ENCODE peak calls at places on chromosomes 4 and X, in nine cellular contexts. One of them, this sample, is unnamed.

GRCh38 chr4:59945716-59946115 is 1254.4 kb upstream of the ADGRL3 start:
- DNase-seq in tibial artery: no peak
- DNase-seq in CD8-positive, alpha-beta memory T cell: no peak
- DNase-seq in lung: no peak
- DNase-seq in PC-3: no peak
- DNase-seq in pancreas: no peak
- DNase-seq in suprapubic skin: no peak
- DNase-seq in cardiac muscle cell: no peak
- DNase-seq in endodermal cell: no peak
- DNase-seq in this sample: no peak

GRCh38 chr4:3344596-3344995 is 51.8 kb downstream of the RGS12 start:
- DNase-seq in pancreas: no peak
- DNase-seq in CD8-positive, alpha-beta memory T cell: no peak
- DNase-seq in lung: no peak
- DNase-seq in endodermal cell: no peak
- DNase-seq in suprapubic skin: no peak
- DNase-seq in cardiac muscle cell: no peak
- DNase-seq in PC-3: no peak
- DNase-seq in tibial artery: no peak
- DNase-seq in this sample: no peak

GRCh38 chr4:151315212-151315886 is 10.1 kb downstream of the SH3D19 start:
- DNase-seq in cardiac muscle cell: no peak
- DNase-seq in PC-3: peak
- DNase-seq in lung: no peak
- DNase-seq in pancreas: no peak
- DNase-seq in suprapubic skin: no peak
- DNase-seq in CD8-positive, alpha-beta memory T cell: no peak
- DNase-seq in endodermal cell: no peak
- DNase-seq in tibial artery: no peak
- DNase-seq in this sample: no peak

GRCh38 chr4:53914313-53915016 is 149.9 kb downstream of the CHIC2 start:
- DNase-seq in pancreas: no peak
- DNase-seq in lung: peak
- DNase-seq in CD8-positive, alpha-beta memory T cell: no peak
- DNase-seq in suprapubic skin: no peak
- DNase-seq in PC-3: peak
- DNase-seq in tibial artery: peak
- DNase-seq in endodermal cell: no peak
- DNase-seq in cardiac muscle cell: no peak
- DNase-seq in this sample: no peak

GRCh38 chr4:130288576-130288975 is 1192.6 kb downstream of the C4orf33 start:
- DNase-seq in suprapubic skin: no peak
- DNase-seq in tibial artery: no peak
- DNase-seq in pancreas: no peak
- DNase-seq in CD8-positive, alpha-beta memory T cell: no peak
- DNase-seq in endodermal cell: no peak
- DNase-seq in lung: no peak
- DNase-seq in cardiac muscle cell: no peak
- DNase-seq in PC-3: no peak
- DNase-seq in this sample: no peak

GRCh38 chr4:2343476-2343875 is 75.0 kb downstream of the ZFYVE28 start:
- DNase-seq in endodermal cell: no peak
- DNase-seq in CD8-positive, alpha-beta memory T cell: no peak
- DNase-seq in PC-3: no peak
- DNase-seq in tibial artery: peak
- DNase-seq in lung: no peak
- DNase-seq in pancreas: no peak
- DNase-seq in suprapubic skin: peak
- DNase-seq in cardiac muscle cell: no peak
- DNase-seq in this sample: no peak

GRCh38 chr4:180560896-180561295 is 1682.3 kb upstream of the TENM3 start:
- DNase-seq in PC-3: peak
- DNase-seq in tibial artery: no peak
- DNase-seq in suprapubic skin: no peak
- DNase-seq in pancreas: no peak
- DNase-seq in lung: no peak
- DNase-seq in CD8-positive, alpha-beta memory T cell: no peak
- DNase-seq in endodermal cell: no peak
- DNase-seq in cardiac muscle cell: no peak
- DNase-seq in this sample: no peak

GRCh38 chrX:11437642-11438379 is 144.6 kb downstream of the AMELX start:
- DNase-seq in pancreas: no peak
- DNase-seq in PC-3: peak
- DNase-seq in tibial artery: peak
- DNase-seq in endodermal cell: no peak
- DNase-seq in suprapubic skin: no peak
- DNase-seq in CD8-positive, alpha-beta memory T cell: no peak
- DNase-seq in cardiac muscle cell: no peak
- DNase-seq in lung: no peak
- DNase-seq in this sample: no peak

GRCh38 chrX:50769389-50770063 is 44.5 kb downstream of the SHROOM4 start:
- DNase-seq in tibial artery: no peak
- DNase-seq in endodermal cell: no peak
- DNase-seq in cardiac muscle cell: no peak
- DNase-seq in suprapubic skin: no peak
- DNase-seq in PC-3: no peak
- DNase-seq in pancreas: no peak
- DNase-seq in lung: peak
- DNase-seq in CD8-positive, alpha-beta memory T cell: no peak
- DNase-seq in this sample: no peak

GRCh38 chr4:78551420-78552351 is at the start of gene ANXA3:
- DNase-seq in lung: peak
- DNase-seq in CD8-positive, alpha-beta memory T cell: no peak
- DNase-seq in suprapubic skin: no peak
- DNase-seq in pancreas: peak
- DNase-seq in cardiac muscle cell: peak
- DNase-seq in tibial artery: no peak
- DNase-seq in PC-3: peak
- DNase-seq in endodermal cell: peak
- DNase-seq in this sample: no peak

GRCh38 chr4:78557841-78558240 is 6.3 kb downstream of the ANXA3 start:
- DNase-seq in lung: no peak
- DNase-seq in cardiac muscle cell: no peak
- DNase-seq in endodermal cell: no peak
- DNase-seq in suprapubic skin: no peak
- DNase-seq in tibial artery: no peak
- DNase-seq in CD8-positive, alpha-beta memory T cell: no peak
- DNase-seq in PC-3: no peak
- DNase-seq in pancreas: no peak
- DNase-seq in this sample: no peak

GRCh38 chr4:78556655-78557054 is 5.1 kb downstream of the ANXA3 start:
- DNase-seq in tibial artery: no peak
- DNase-seq in cardiac muscle cell: no peak
- DNase-seq in PC-3: peak
- DNase-seq in pancreas: no peak
- DNase-seq in endodermal cell: no peak
- DNase-seq in lung: no peak
- DNase-seq in CD8-positive, alpha-beta memory T cell: no peak
- DNase-seq in suprapubic skin: no peak
- DNase-seq in this sample: no peak

GRCh38 chr4:78552398-78553396 is 1.1 kb downstream of the ANXA3 start:
- DNase-seq in suprapubic skin: no peak
- DNase-seq in lung: peak
- DNase-seq in CD8-positive, alpha-beta memory T cell: no peak
- DNase-seq in PC-3: peak
- DNase-seq in cardiac muscle cell: peak
- DNase-seq in pancreas: no peak
- DNase-seq in tibial artery: no peak
- DNase-seq in endodermal cell: peak
- DNase-seq in this sample: no peak

DNA sequence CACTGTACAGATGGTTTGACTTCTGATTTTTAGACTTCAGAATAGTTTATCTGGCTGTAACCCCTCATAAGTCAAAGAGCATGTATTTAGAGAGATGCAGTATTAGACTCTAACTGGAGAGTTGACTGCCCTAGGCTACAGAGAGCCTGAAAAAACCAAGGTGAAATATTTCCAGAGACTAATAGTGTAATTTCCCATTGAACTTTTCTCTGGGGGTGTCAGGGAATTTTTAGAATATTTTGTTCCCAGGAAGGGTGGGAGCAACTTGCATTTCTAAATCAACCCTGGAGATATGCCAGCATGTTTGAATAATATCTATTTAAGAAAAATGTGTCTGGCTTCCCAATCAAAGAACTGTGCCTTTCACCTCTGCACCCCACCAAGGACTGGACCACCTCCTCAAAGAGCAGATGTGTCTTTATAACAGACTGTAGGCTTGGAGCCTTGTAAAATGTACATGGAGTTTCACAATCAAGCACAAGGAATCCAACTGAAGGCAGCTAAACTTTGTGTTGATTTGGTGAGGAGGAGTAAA is 2.0 kb downstream of the ANXA3 start:
- DNase-seq in endodermal cell: no peak
- DNase-seq in lung: no peak
- DNase-seq in tibial artery: no peak
- DNase-seq in CD8-positive, alpha-beta memory T cell: no peak
- DNase-seq in suprapubic skin: no peak
- DNase-seq in PC-3: no peak
- DNase-seq in pancreas: no peak
- DNase-seq in cardiac muscle cell: no peak
- DNase-seq in this sample: no peak
- H3K27ac ChIP-seq in endodermal cell: no peak
- H3K27ac ChIP-seq in lung: peak
- H3K27ac ChIP-seq in tibial artery: no peak
- H3K27ac ChIP-seq in CD8-positive, alpha-beta memory T cell: no peak
- H3K27ac ChIP-seq in suprapubic skin: no peak
- H3K27ac ChIP-seq in PC-3: peak
- H3K27ac ChIP-seq in pancreas: no peak
- H3K27ac ChIP-seq in cardiac muscle cell: no peak
- H3K27ac ChIP-seq in this sample: no peak

DNA sequence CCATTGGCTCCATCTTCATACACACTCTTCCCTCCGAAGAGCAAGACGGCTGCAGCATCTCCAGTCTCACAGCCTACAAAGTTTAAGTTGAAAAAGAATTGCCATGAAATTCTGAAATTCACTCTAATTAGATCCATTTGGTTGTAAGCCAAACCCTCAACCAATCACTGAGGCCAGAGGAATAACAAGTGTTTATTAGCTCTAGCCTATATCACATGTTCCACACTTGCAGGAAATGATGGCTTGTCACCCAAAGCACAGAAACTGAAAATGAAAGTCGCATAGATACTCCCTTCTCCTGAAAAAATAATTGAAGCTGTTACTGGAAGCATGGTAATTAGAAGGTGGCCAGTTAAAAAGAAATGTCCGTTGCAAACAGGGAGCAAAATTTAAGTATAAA is 1071.8 kb downstream of the CCSER1 start:
- DNase-seq in cardiac muscle cell: no peak
- DNase-seq in pancreas: no peak
- DNase-seq in PC-3: no peak
- DNase-seq in tibial artery: no peak
- DNase-seq in CD8-positive, alpha-beta memory T cell: no peak
- DNase-seq in endodermal cell: no peak
- DNase-seq in lung: no peak
- DNase-seq in suprapubic skin: no peak
- DNase-seq in this sample: no peak
- H3K27ac ChIP-seq in cardiac muscle cell: no peak
- H3K27ac ChIP-seq in pancreas: no peak
- H3K27ac ChIP-seq in PC-3: no peak
- H3K27ac ChIP-seq in tibial artery: no peak
- H3K27ac ChIP-seq in CD8-positive, alpha-beta memory T cell: no peak
- H3K27ac ChIP-seq in endodermal cell: no peak
- H3K27ac ChIP-seq in lung: no peak
- H3K27ac ChIP-seq in suprapubic skin: no peak
- H3K27ac ChIP-seq in this sample: no peak

DNA sequence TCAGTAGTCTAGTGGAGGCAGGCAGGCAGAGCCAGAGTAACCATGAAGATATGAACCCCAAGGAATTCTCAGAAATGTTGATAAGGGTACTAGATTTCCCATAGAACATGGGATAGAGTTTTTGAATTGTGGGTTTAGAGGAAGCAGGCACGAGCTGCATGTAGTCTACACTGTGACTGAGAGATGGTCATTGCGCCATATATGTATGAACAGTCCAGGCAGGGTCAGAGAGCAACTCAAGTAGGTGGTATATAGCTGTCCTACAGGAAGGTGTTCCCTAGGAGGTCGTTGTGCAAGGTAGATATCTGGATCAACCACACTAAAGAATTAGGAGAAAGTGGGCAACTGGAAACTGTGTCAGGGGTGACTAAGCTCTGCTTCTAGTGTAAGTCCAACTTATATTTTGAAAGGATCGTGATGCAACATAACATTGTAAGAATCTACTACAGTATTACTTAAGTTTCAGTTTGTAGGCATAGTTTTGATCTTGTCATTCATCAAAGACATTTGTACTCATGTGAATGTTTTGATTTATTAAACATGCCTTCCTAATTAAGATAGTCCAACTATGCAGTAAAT is 94.6 kb downstream of the HPGD start:
- DNase-seq in cardiac muscle cell: no peak
- DNase-seq in lung: no peak
- DNase-seq in pancreas: no peak
- DNase-seq in endodermal cell: no peak
- DNase-seq in suprapubic skin: no peak
- DNase-seq in PC-3: no peak
- DNase-seq in CD8-positive, alpha-beta memory T cell: no peak
- DNase-seq in tibial artery: no peak
- DNase-seq in this sample: no peak
- H3K27ac ChIP-seq in cardiac muscle cell: no peak
- H3K27ac ChIP-seq in lung: no peak
- H3K27ac ChIP-seq in pancreas: no peak
- H3K27ac ChIP-seq in endodermal cell: no peak
- H3K27ac ChIP-seq in suprapubic skin: no peak
- H3K27ac ChIP-seq in PC-3: no peak
- H3K27ac ChIP-seq in CD8-positive, alpha-beta memory T cell: no peak
- H3K27ac ChIP-seq in tibial artery: no peak
- H3K27ac ChIP-seq in this sample: no peak

GRCh38 chrX:71638409-71638808 is 20.1 kb upstream of the CXCR3 start:
- DNase-seq in endodermal cell: no peak
- DNase-seq in cardiac muscle cell: no peak
- DNase-seq in lung: no peak
- DNase-seq in CD8-positive, alpha-beta memory T cell: no peak
- DNase-seq in tibial artery: no peak
- DNase-seq in pancreas: no peak
- DNase-seq in PC-3: no peak
- DNase-seq in suprapubic skin: no peak
- DNase-seq in this sample: no peak

GRCh38 chrX:71637253-71637618 is 18.9 kb upstream of the CXCR3 start:
- DNase-seq in tibial artery: no peak
- DNase-seq in cardiac muscle cell: no peak
- DNase-seq in lung: no peak
- DNase-seq in endodermal cell: no peak
- DNase-seq in PC-3: peak
- DNase-seq in pancreas: no peak
- DNase-seq in CD8-positive, alpha-beta memory T cell: no peak
- DNase-seq in suprapubic skin: no peak
- DNase-seq in this sample: no peak

GRCh38 chrX:71636438-71637252 is 18.3 kb upstream of the CXCR3 start:
- DNase-seq in tibial artery: no peak
- DNase-seq in cardiac muscle cell: no peak
- DNase-seq in pancreas: no peak
- DNase-seq in suprapubic skin: no peak
- DNase-seq in PC-3: peak
- DNase-seq in lung: no peak
- DNase-seq in CD8-positive, alpha-beta memory T cell: no peak
- DNase-seq in endodermal cell: no peak
- DNase-seq in this sample: no peak

GRCh38 chrX:71640002-71640401 is 21.7 kb upstream of the CXCR3 start:
- DNase-seq in PC-3: no peak
- DNase-seq in suprapubic skin: no peak
- DNase-seq in tibial artery: no peak
- DNase-seq in cardiac muscle cell: no peak
- DNase-seq in lung: no peak
- DNase-seq in endodermal cell: no peak
- DNase-seq in CD8-positive, alpha-beta memory T cell: no peak
- DNase-seq in pancreas: no peak
- DNase-seq in this sample: no peak

GRCh38 chrX:71637848-71638247 is 19.5 kb upstream of the CXCR3 start:
- DNase-seq in lung: no peak
- DNase-seq in PC-3: peak
- DNase-seq in endodermal cell: no peak
- DNase-seq in suprapubic skin: no peak
- DNase-seq in pancreas: no peak
- DNase-seq in cardiac muscle cell: no peak
- DNase-seq in CD8-positive, alpha-beta memory T cell: no peak
- DNase-seq in tibial artery: no peak
- DNase-seq in this sample: no peak
- H3K27ac ChIP-seq in lung: no peak
- H3K27ac ChIP-seq in PC-3: peak
- H3K27ac ChIP-seq in endodermal cell: no peak
- H3K27ac ChIP-seq in suprapubic skin: no peak
- H3K27ac ChIP-seq in pancreas: no peak
- H3K27ac ChIP-seq in cardiac muscle cell: no peak
- H3K27ac ChIP-seq in CD8-positive, alpha-beta memory T cell: no peak
- H3K27ac ChIP-seq in tibial artery: no peak
- H3K27ac ChIP-seq in this sample: no peak

This sample was measured in naive thymus-derived CD4-positive, alpha-beta T cell.